ENCODE peak calls at places on chromosomes 16 and 17, in five cellular contexts. I is SK-N-SH, Y is K562, A is GM12878, Q is HepG2. C is an unnamed sample.

GRCh38 chr17:82802141-82802540 is 37.7 kb downstream of the ZNF750 start:
- DNase-seq in Q (no peak), I (no peak), Y (no peak), A (no peak), C (peak)

GRCh38 chr16:79089735-79090284 is 510.7 kb downstream of the MAF start:
- DNase-seq in I (no peak), Q (no peak), A (peak), Y (no peak), C (no peak)

GRCh38 chr16:86029131-86029741 is 130.3 kb downstream of the IRF8 start:
- DNase-seq in Q (no peak), Y (no peak), A (no peak), I (no peak), C (peak)

GRCh38 chr17:5587431-5588032 is 3.2 kb upstream of the NLRP1 start:
- DNase-seq in A (no peak), I (peak), Y (peak), Q (peak), C (peak)

GRCh38 chr17:47726796-47727703 is 6.0 kb upstream of the TBX21 start:
- DNase-seq in I (peak), Q (no peak), A (no peak), Y (no peak), C (no peak)

GRCh38 chr17:35612924-35613521 is 25.9 kb downstream of the AP2B1 start:
- DNase-seq in Q (peak), Y (peak), A (no peak), I (peak), C (peak)

GRCh38 chr17:10745231-10745630 is 15.4 kb upstream of the TMEM220 start:
- DNase-seq in Y (no peak), A (no peak), Q (no peak), I (no peak), C (no peak)

GRCh38 chr17:43175213-43176118 is 4.5 kb downstream of the NBR1 start:
- DNase-seq in Q (peak), Y (no peak), I (no peak), A (no peak), C (peak)

GRCh38 chr16:49593423-49594040 is 219.9 kb downstream of the C16orf78 start:
- DNase-seq in A (no peak), Q (no peak), Y (no peak), I (no peak), C (no peak)

GRCh38 chr17:28975031-28975430 is 23.7 kb upstream of the PHF12 start:
- DNase-seq in Q (no peak), I (no peak), A (no peak), Y (no peak), C (no peak)

GRCh38 chr17:83050651-83051422 is 28.6 kb upstream of the METRNL start:
- DNase-seq in Q (no peak), Y (no peak), I (peak), A (no peak), C (no peak)

DNA sequence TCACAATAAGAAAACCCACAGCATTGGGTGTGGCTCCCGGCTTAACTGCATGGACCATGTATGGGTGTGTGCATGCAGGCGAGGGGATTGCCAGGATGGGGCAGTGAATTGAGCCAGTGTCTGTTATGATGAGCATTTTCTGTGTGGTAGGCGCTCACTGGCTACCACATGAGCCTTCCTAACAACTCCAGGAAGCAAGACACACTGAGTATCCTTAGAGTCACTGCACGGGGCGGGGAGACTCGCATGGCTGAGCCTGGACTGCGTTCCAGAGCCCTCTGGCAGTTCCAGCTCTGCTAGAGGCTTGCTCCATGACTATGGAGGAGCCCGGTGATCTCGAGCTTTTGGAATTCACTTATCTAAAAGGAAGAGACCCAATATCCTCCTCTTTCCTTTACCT is 225.9 kb downstream of the CCDC182 start:
- DNase-seq in Y (no peak), I (no peak), Q (no peak), A (no peak), C (peak)
- TF ChIP-seq RAD21 in Y (no peak), I (no peak), Q (no peak), A (no peak), C (no peak)

DNA sequence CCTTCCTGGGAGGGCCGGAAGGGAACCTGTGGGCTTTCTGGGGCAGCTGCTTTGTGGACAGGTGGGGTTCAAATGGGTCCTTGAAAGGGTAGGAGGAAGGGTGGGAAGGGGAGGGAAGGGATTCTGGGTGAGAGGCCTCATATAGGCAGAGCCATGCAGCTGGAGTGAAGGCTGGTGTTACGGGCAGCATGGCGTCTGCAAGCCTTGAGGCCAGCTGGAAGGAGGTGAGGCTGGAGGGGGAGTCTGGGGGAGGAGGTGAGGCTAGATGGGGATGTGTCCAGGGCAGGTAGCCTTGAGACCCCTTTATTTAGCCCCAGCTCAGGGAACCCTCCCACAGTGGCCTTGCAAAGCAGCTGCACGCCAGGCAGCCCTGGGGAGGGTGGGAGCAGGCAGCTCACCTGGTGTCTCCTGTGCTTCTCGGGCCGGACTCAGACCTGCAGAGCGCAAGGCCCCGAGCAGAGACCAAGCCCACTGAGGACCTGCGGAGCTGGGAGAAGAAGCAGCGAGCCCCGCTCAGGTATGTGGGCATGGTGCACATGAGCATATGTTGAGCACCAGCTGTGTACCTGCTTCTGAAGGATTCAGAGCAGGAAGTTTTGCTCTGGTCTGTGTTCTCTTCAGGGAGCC is 50.6 kb downstream of the SNX20 start:
- DNase-seq in I (no peak), Y (no peak), A (no peak), Q (no peak), C (no peak)
- TF ChIP-seq MXI1 in I (no peak), Y (no peak), A (no peak), Q (no peak), C (no peak)

DNA sequence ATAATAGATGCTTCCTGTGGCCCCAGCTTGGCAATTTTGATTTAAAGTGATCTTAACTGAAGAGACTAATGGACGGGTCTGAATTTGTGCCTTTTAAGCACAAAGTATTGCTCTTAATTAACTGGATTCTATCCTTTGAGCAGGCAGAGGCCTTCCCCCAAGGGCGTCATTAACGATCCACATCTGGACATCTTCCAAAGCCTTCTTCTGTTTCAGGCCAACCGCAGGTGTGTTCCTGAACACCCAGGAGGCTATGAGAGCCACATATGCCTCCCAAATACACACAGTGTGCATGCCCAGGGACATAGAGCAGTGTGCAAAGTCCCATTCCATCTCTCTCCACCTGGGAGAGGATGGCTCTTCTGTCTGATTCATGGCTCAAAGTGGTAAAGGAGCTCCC is 42.3 kb downstream of the MAPT start:
- DNase-seq in Q (no peak), A (no peak), Y (no peak), I (peak), C (no peak)
- TF ChIP-seq RAD21 in Q (no peak), A (no peak), Y (no peak), I (peak), C (no peak)

GRCh38 chr17:16947470-16947869 is 24.4 kb downstream of the TNFRSF13B start:
- DNase-seq in I (no peak), Q (no peak), Y (no peak), A (peak), C (no peak)
- TF ChIP-seq MXI1 in I (no peak), Q (no peak), Y (no peak), A (no peak), C (no peak)

GRCh38 chr17:1390422-1391367 is 9.3 kb downstream of the YWHAE start:
- DNase-seq in I (no peak), Q (no peak), A (no peak), Y (no peak), C (peak)

GRCh38 chr17:1386265-1386664 is 13.8 kb downstream of the YWHAE start:
- DNase-seq in A (no peak), Y (no peak), Q (no peak), I (no peak), C (no peak)

DNA sequence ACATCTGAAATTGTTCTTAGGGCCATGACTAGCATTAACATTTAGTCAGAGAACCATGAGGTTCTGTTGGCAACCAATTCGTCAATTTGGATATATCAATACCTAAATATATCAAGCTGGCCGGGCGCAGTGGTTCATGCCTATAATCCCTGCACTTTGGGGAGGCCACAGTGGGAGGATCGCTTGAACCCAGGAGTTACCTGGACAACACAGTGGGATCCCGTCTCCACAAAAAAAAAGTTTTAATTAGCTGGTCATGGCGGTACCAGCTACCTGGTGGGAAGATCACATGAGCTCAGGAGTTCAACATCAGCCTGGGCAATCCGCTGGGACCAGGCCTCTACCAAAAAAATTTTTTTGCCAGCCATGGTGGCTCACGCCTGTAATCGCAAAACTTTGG is 8.4 kb downstream of the YWHAE start:
- DNase-seq in Y (no peak), Q (no peak), I (no peak), A (no peak), C (no peak)
- TF ChIP-seq RAD21 in Y (no peak), Q (no peak), I (no peak), A (no peak), C (no peak)

GRCh38 chr16:31090540-31090939 is 1.8 kb upstream of the PRSS53 start:
- DNase-seq in I (no peak), Y (no peak), Q (no peak), A (no peak), C (peak)

GRCh38 chr16:31094424-31095120 is at the start of gene VKORC1:
- DNase-seq in Y (peak), Q (peak), I (peak), A (peak), C (peak)

GRCh38 chr16:31092330-31092729 is 2.3 kb downstream of the VKORC1 start:
- DNase-seq in Y (no peak), A (no peak), I (no peak), Q (no peak), C (peak)

GRCh38 chr16:31094088-31094423 is 541 bp downstream of the VKORC1 start:
- DNase-seq in Q (no peak), A (no peak), I (peak), Y (no peak), C (no peak)

GRCh38 chr16:31093132-31093703 is 1.4 kb downstream of the VKORC1 start:
- DNase-seq in Q (peak), I (peak), Y (peak), A (no peak), C (peak)
- TF ChIP-seq MXI1 in Q (peak), I (peak), Y (no peak), A (no peak), C (no peak)

GRCh38 chr16:29756654-29757053 is 10.9 kb upstream of the C16orf54 start:
- DNase-seq in Q (no peak), Y (no peak), A (no peak), I (no peak), C (peak)
- TF ChIP-seq RAD21 in Q (no peak), Y (no peak), A (no peak), I (no peak), C (no peak)

GRCh38 chr16:89921699-89922476 is 1.3 kb upstream of the TUBB3 start:
- DNase-seq in Q (peak), A (no peak), I (peak), Y (peak), C (peak)

GRCh38 chr16:89923640-89924297 is 627 bp downstream of the TUBB3 start:
- DNase-seq in Q (peak), Y (no peak), A (no peak), I (peak), C (no peak)

GRCh38 chr16:89921131-89921698 is 1.9 kb upstream of the TUBB3 start:
- DNase-seq in Y (no peak), A (no peak), Q (peak), I (no peak), C (no peak)

GRCh38 chr16:89922884-89923639 is at the start of gene TUBB3:
- DNase-seq in A (no peak), Y (peak), I (peak), Q (peak), C (peak)

GRCh38 chr16:89922477-89922883 is 662 bp upstream of the TUBB3 start:
- DNase-seq in A (no peak), I (peak), Q (peak), Y (peak), C (peak)
- TF ChIP-seq MXI1 in A (no peak), I (peak), Q (no peak), Y (no peak), C (no peak)

C was measured in IMR-90.